ENCODE peak calls at places on chromosome 14, in nine cellular contexts. One of them, this sample, is unnamed.

GRCh38 chr14:105448706-105449111 is 25.9 kb upstream of the CRIP2 start:
- DNase-seq in activated naive CD4-positive, alpha-beta T cell treated with Interleukin-2 at 50 U/mL for 16 hours: peak; percentile 70
- DNase-seq in left ventricle myocardium superior: peak; percentile 89
- DNase-seq in occipital lobe: peak; percentile 29
- DNase-seq in T-cell: peak; percentile 54
- DNase-seq in KG1: no peak
- DNase-seq in cardiac fibroblast: peak; percentile 69
- DNase-seq in stimulated activated CD4-positive, alpha-beta T cell treated with anti-CD3 and anti-CD28 coated beads, TNF-alpha, amount 100 ng/mL, for 1 hour: peak; percentile 57
- DNase-seq in caudate nucleus: peak; percentile 35
- DNase-seq in this sample: peak; percentile 72

GRCh38 chr14:75989134-75989533 is 3.6 kb downstream of the IFT43 start:
- DNase-seq in left ventricle myocardium superior: no peak
- DNase-seq in KG1: no peak
- DNase-seq in activated naive CD4-positive, alpha-beta T cell treated with Interleukin-2 at 50 U/mL for 16 hours: no peak
- DNase-seq in caudate nucleus: no peak
- DNase-seq in cardiac fibroblast: peak; percentile 86
- DNase-seq in stimulated activated CD4-positive, alpha-beta T cell treated with anti-CD3 and anti-CD28 coated beads, TNF-alpha, amount 100 ng/mL, for 1 hour: no peak
- DNase-seq in occipital lobe: no peak
- DNase-seq in T-cell: no peak
- DNase-seq in this sample: no peak

GRCh38 chr14:77882098-77882497 is 82.2 kb downstream of the ADCK1 start:
- DNase-seq in stimulated activated CD4-positive, alpha-beta T cell treated with anti-CD3 and anti-CD28 coated beads, TNF-alpha, amount 100 ng/mL, for 1 hour: no peak
- DNase-seq in activated naive CD4-positive, alpha-beta T cell treated with Interleukin-2 at 50 U/mL for 16 hours: no peak
- DNase-seq in T-cell: no peak
- DNase-seq in KG1: no peak
- DNase-seq in cardiac fibroblast: no peak
- DNase-seq in occipital lobe: peak; percentile 13
- DNase-seq in caudate nucleus: peak; percentile 8
- DNase-seq in left ventricle myocardium superior: peak; percentile 83
- DNase-seq in this sample: no peak

GRCh38 chr14:92553456-92553855 is 39.9 kb downstream of the RIN3 start:
- DNase-seq in occipital lobe: no peak
- DNase-seq in left ventricle myocardium superior: no peak
- DNase-seq in activated naive CD4-positive, alpha-beta T cell treated with Interleukin-2 at 50 U/mL for 16 hours: no peak
- DNase-seq in KG1: no peak
- DNase-seq in stimulated activated CD4-positive, alpha-beta T cell treated with anti-CD3 and anti-CD28 coated beads, TNF-alpha, amount 100 ng/mL, for 1 hour: no peak
- DNase-seq in cardiac fibroblast: peak; percentile 46
- DNase-seq in caudate nucleus: no peak
- DNase-seq in T-cell: no peak
- DNase-seq in this sample: peak; percentile 74

GRCh38 chr14:101074124-101075024 is 170.9 kb upstream of the RTL1 start:
- DNase-seq in cardiac fibroblast: no peak
- DNase-seq in T-cell: no peak
- DNase-seq in occipital lobe: no peak
- DNase-seq in KG1: no peak
- DNase-seq in stimulated activated CD4-positive, alpha-beta T cell treated with anti-CD3 and anti-CD28 coated beads, TNF-alpha, amount 100 ng/mL, for 1 hour: no peak
- DNase-seq in caudate nucleus: no peak
- DNase-seq in left ventricle myocardium superior: no peak
- DNase-seq in activated naive CD4-positive, alpha-beta T cell treated with Interleukin-2 at 50 U/mL for 16 hours: no peak
- DNase-seq in this sample: no peak

GRCh38 chr14:89956294-89957009 is 725 bp downstream of the TDP1 start:
- DNase-seq in T-cell: peak; percentile 71
- DNase-seq in stimulated activated CD4-positive, alpha-beta T cell treated with anti-CD3 and anti-CD28 coated beads, TNF-alpha, amount 100 ng/mL, for 1 hour: peak; percentile 68
- DNase-seq in caudate nucleus: peak; percentile 67
- DNase-seq in cardiac fibroblast: peak; percentile 98
- DNase-seq in left ventricle myocardium superior: peak; percentile 51
- DNase-seq in activated naive CD4-positive, alpha-beta T cell treated with Interleukin-2 at 50 U/mL for 16 hours: peak; percentile 90
- DNase-seq in occipital lobe: peak; percentile 42
- DNase-seq in KG1: peak; percentile 42
- DNase-seq in this sample: peak; percentile 57

GRCh38 chr14:60220917-60221316 is 28.1 kb upstream of the PPM1A start:
- DNase-seq in occipital lobe: no peak
- DNase-seq in cardiac fibroblast: no peak
- DNase-seq in left ventricle myocardium superior: no peak
- DNase-seq in activated naive CD4-positive, alpha-beta T cell treated with Interleukin-2 at 50 U/mL for 16 hours: no peak
- DNase-seq in caudate nucleus: no peak
- DNase-seq in stimulated activated CD4-positive, alpha-beta T cell treated with anti-CD3 and anti-CD28 coated beads, TNF-alpha, amount 100 ng/mL, for 1 hour: no peak
- DNase-seq in T-cell: no peak
- DNase-seq in KG1: no peak
- DNase-seq in this sample: no peak

GRCh38 chr14:29390046-29390841 is 537.4 kb downstream of the PRKD1 start:
- DNase-seq in left ventricle myocardium superior: no peak
- DNase-seq in activated naive CD4-positive, alpha-beta T cell treated with Interleukin-2 at 50 U/mL for 16 hours: no peak
- DNase-seq in occipital lobe: no peak
- DNase-seq in KG1: no peak
- DNase-seq in stimulated activated CD4-positive, alpha-beta T cell treated with anti-CD3 and anti-CD28 coated beads, TNF-alpha, amount 100 ng/mL, for 1 hour: no peak
- DNase-seq in cardiac fibroblast: no peak
- DNase-seq in caudate nucleus: no peak
- DNase-seq in T-cell: no peak
- DNase-seq in this sample: no peak

GRCh38 chr14:20548414-20549158 is 12.3 kb downstream of the RNASE9 start:
- DNase-seq in left ventricle myocardium superior: no peak
- DNase-seq in stimulated activated CD4-positive, alpha-beta T cell treated with anti-CD3 and anti-CD28 coated beads, TNF-alpha, amount 100 ng/mL, for 1 hour: no peak
- DNase-seq in occipital lobe: no peak
- DNase-seq in KG1: no peak
- DNase-seq in activated naive CD4-positive, alpha-beta T cell treated with Interleukin-2 at 50 U/mL for 16 hours: no peak
- DNase-seq in cardiac fibroblast: no peak
- DNase-seq in T-cell: no peak
- DNase-seq in caudate nucleus: no peak
- DNase-seq in this sample: no peak

GRCh38 chr14:100531591-100532121 is 55.6 kb downstream of the BEGAIN start:
- DNase-seq in KG1: no peak
- DNase-seq in occipital lobe: no peak
- DNase-seq in cardiac fibroblast: no peak
- DNase-seq in stimulated activated CD4-positive, alpha-beta T cell treated with anti-CD3 and anti-CD28 coated beads, TNF-alpha, amount 100 ng/mL, for 1 hour: no peak
- DNase-seq in activated naive CD4-positive, alpha-beta T cell treated with Interleukin-2 at 50 U/mL for 16 hours: no peak
- DNase-seq in left ventricle myocardium superior: peak; percentile 18
- DNase-seq in T-cell: no peak
- DNase-seq in caudate nucleus: no peak
- DNase-seq in this sample: no peak

GRCh38 chr14:97266653-97267052 is 469.5 kb downstream of the VRK1 start:
- DNase-seq in activated naive CD4-positive, alpha-beta T cell treated with Interleukin-2 at 50 U/mL for 16 hours: no peak
- DNase-seq in caudate nucleus: no peak
- DNase-seq in cardiac fibroblast: no peak
- DNase-seq in stimulated activated CD4-positive, alpha-beta T cell treated with anti-CD3 and anti-CD28 coated beads, TNF-alpha, amount 100 ng/mL, for 1 hour: no peak
- DNase-seq in T-cell: no peak
- DNase-seq in KG1: no peak
- DNase-seq in occipital lobe: no peak
- DNase-seq in left ventricle myocardium superior: no peak
- DNase-seq in this sample: no peak

GRCh38 chr14:69789118-69789640 is 7.9 kb downstream of the SLC10A1 start:
- DNase-seq in occipital lobe: no peak
- DNase-seq in T-cell: no peak
- DNase-seq in cardiac fibroblast: no peak
- DNase-seq in activated naive CD4-positive, alpha-beta T cell treated with Interleukin-2 at 50 U/mL for 16 hours: no peak
- DNase-seq in stimulated activated CD4-positive, alpha-beta T cell treated with anti-CD3 and anti-CD28 coated beads, TNF-alpha, amount 100 ng/mL, for 1 hour: no peak
- DNase-seq in KG1: no peak
- DNase-seq in left ventricle myocardium superior: no peak
- DNase-seq in caudate nucleus: no peak
- DNase-seq in this sample: no peak